ENCODE peak calls at places on chromosomes 5 and 9, in five cellular contexts. K, R, D, Q and H are unnamed samples.

GRCh38 chr9:27227192-27227591 is 69.8 kb downstream of the EQTN start:
- DNase-seq in D (no peak), K (peak), Q (no peak), R (no peak), H (no peak)

GRCh38 chr9:16705121-16705604 is 165.3 kb downstream of the BNC2 start:
- DNase-seq in K (peak), R (no peak), D (peak), Q (no peak), H (peak)

GRCh38 chr9:99779277-99779676 is 42.4 kb upstream of the NR4A3 start:
- DNase-seq in D (no peak), K (no peak), R (no peak), Q (no peak), H (no peak)

GRCh38 chr5:179239256-179240135 is 105.8 kb downstream of the ADAMTS2 start:
- DNase-seq in R (no peak), K (no peak), D (no peak), Q (no peak), H (peak)

GRCh38 chr9:127384016-127384730 is 12.8 kb upstream of the SLC2A8 start:
- DNase-seq in R (no peak), Q (no peak), D (no peak), K (no peak), H (peak)

GRCh38 chr5:78779771-78780616 is 131.4 kb upstream of the LHFPL2 start:
- DNase-seq in R (peak), D (no peak), K (peak), Q (no peak), H (no peak)

GRCh38 chr5:174733091-174733690 is 8.8 kb downstream of the MSX2 start:
- DNase-seq in R (no peak), K (no peak), Q (no peak), D (no peak), H (no peak)

GRCh38 chr5:1187234-1187949 is 14.0 kb upstream of the SLC6A19 start:
- DNase-seq in K (no peak), Q (no peak), D (no peak), R (no peak), H (no peak)

GRCh38 chr5:97046270-97046982 is 96.0 kb downstream of the LIX1 start:
- DNase-seq in D (no peak), Q (no peak), K (peak), R (no peak), H (no peak)

GRCh38 chr5:66830636-66831035 is 234.4 kb downstream of the MAST4 start:
- DNase-seq in Q (no peak), R (no peak), D (no peak), K (peak), H (no peak)